ENCODE peak calls at places on chromosomes 16 and 17, in four cellular contexts. F, L, H and K are unnamed samples.

GRCh38 chr17:70168044-70168978 is 1.0 kb upstream of the KCNJ2 start:
- DNase-seq in F (peak; percentile 73), L (peak; percentile 69), H (peak; percentile 82), K (peak; percentile 36)

GRCh38 chr17:58329035-58329807 is 626 bp upstream of the TSPOAP1 start:
- DNase-seq in F (no peak), L (no peak), H (no peak), K (no peak)

GRCh38 chr17:75635610-75636202 is 2.5 kb downstream of the SMIM5 start:
- DNase-seq in F (no peak), L (no peak), H (no peak), K (no peak)

GRCh38 chr16:74623214-74623842 is 16.4 kb upstream of the GLG1 start:
- DNase-seq in F (peak; percentile 60), L (no peak), H (peak; percentile 63), K (no peak)

GRCh38 chr16:89564476-89565255 is 4.2 kb downstream of the RPL13 start:
- DNase-seq in F (peak; percentile 41), L (no peak), H (peak; percentile 33), K (no peak)

GRCh38 chr17:17527534-17527933 is 31.3 kb upstream of the RASD1 start:
- DNase-seq in F (no peak), L (no peak), H (no peak), K (no peak)

GRCh38 chr16:74372953-74373846 is 2.9 kb upstream of the NPIPB15 start:
- DNase-seq in F (no peak), L (no peak), H (no peak), K (no peak)

GRCh38 chr16:74034862-74035261 is 261.8 kb upstream of the PSMD7 start:
- DNase-seq in F (peak; percentile 39), L (no peak), H (peak; percentile 26), K (peak; percentile 2)

GRCh38 chr16:17304124-17304813 is 166.5 kb downstream of the XYLT1 start:
- DNase-seq in F (no peak), L (peak; percentile 92), H (peak; percentile 56), K (no peak)

GRCh38 chr16:87720411-87720810 is 45.4 kb downstream of the KLHDC4 start:
- DNase-seq in F (no peak), L (no peak), H (no peak), K (no peak)

GRCh38 chr17:51612692-51613091 is 352.3 kb downstream of the UTP18 start:
- DNase-seq in F (no peak), L (no peak), H (no peak), K (no peak)

GRCh38 chr17:17225901-17226300 is 11.1 kb downstream of the FLCN start:
- DNase-seq in F (no peak), L (no peak), H (no peak), K (no peak)

DNA sequence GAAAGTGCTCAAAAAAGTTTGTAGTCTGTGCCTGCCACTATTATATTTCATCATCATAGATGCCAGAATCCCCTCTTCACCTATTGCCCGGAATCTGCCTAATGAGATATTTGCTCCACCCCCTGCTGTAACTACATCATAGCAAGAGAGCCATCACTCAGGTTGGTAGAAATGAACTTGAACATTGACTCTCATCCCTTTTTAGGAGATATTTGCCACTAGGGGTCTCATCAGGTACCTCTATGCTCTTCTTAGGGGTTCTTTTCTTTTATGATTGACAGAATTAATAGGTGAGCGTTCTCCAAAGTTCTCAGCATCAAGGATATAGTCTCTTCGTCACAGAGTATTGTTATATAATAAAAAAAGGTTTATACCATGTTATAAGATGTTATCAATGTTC is 20.0 kb downstream of the ANKS4B start:
- DNase-seq in F (no peak), L (no peak), H (no peak), K (no peak)
- TF ChIP-seq CTCF in F (no peak), L (no peak), H (no peak), K (no peak)

GRCh38 chr17:54935487-54935886 is 33.0 kb downstream of the COX11 start:
- DNase-seq in F (no peak), L (no peak), H (no peak), K (no peak)
- TF ChIP-seq CTCF in F (no peak), L (no peak), H (no peak), K (no peak)

GRCh38 chr16:30843501-30843900 is 50.4 kb downstream of the BCL7C start:
- DNase-seq in F (no peak), L (no peak), H (no peak), K (no peak)
- TF ChIP-seq CTCF in F (no peak), L (no peak), H (no peak), K (no peak)

GRCh38 chr17:31631759-31632158 is 227.3 kb downstream of the COPRS start:
- DNase-seq in F (no peak), L (no peak), H (no peak), K (no peak)

GRCh38 chr17:31623990-31624389 is 232.5 kb downstream of the RAB11FIP4 start:
- DNase-seq in F (peak; percentile 25), L (no peak), H (no peak), K (no peak)

GRCh38 chr17:31627960-31628359 is 231.1 kb downstream of the COPRS start:
- DNase-seq in F (no peak), L (no peak), H (peak; percentile 10), K (no peak)

GRCh38 chr17:31629696-31630470 is 229.2 kb downstream of the COPRS start:
- DNase-seq in F (peak; percentile 68), L (no peak), H (peak; percentile 41), K (peak; percentile 93)
- TF ChIP-seq CTCF in F (no peak), L (no peak), H (no peak), K (no peak)

GRCh38 chr17:30333503-30334240 is at the start of gene TMIGD1:
- DNase-seq in F (peak; percentile 54), L (peak; percentile 53), H (peak; percentile 80), K (no peak)

GRCh38 chr17:30337393-30337999 is 3.6 kb upstream of the TMIGD1 start:
- DNase-seq in F (no peak), L (no peak), H (no peak), K (no peak)

GRCh38 chr17:30340957-30341356 is 7.1 kb upstream of the TMIGD1 start:
- DNase-seq in F (no peak), L (no peak), H (no peak), K (no peak)

GRCh38 chr17:30334421-30334820 is 564 bp upstream of the TMIGD1 start:
- DNase-seq in F (peak; percentile 11), L (no peak), H (no peak), K (no peak)

GRCh38 chr17:30336369-30337171 is 2.7 kb upstream of the TMIGD1 start:
- DNase-seq in F (peak; percentile 78), L (no peak), H (peak; percentile 75), K (no peak)
- TF ChIP-seq CTCF in F (peak; percentile 67), L (peak; percentile 37), H (peak; percentile 65), K (peak; percentile 29)

GRCh38 chr16:23155445-23156049 is 6.3 kb upstream of the USP31 start:
- DNase-seq in F (no peak), L (no peak), H (no peak), K (no peak)
- TF ChIP-seq CTCF in F (no peak), L (no peak), H (peak; percentile 27), K (peak; percentile 30)

GRCh38 chr16:72945611-72946010 is 102.3 kb downstream of the ZFHX3 start:
- DNase-seq in F (no peak), L (no peak), H (no peak), K (no peak)

GRCh38 chr16:72946474-72947194 is 101.3 kb downstream of the ZFHX3 start:
- DNase-seq in F (no peak), L (no peak), H (no peak), K (no peak)

GRCh38 chr16:72946063-72946462 is 101.9 kb downstream of the ZFHX3 start:
- DNase-seq in F (no peak), L (no peak), H (no peak), K (no peak)

GRCh38 chr16:72948238-72948559 is 99.7 kb downstream of the ZFHX3 start:
- DNase-seq in F (no peak), L (no peak), H (no peak), K (no peak)

GRCh38 chr16:72947379-72948237 is 100.3 kb downstream of the ZFHX3 start:
- DNase-seq in F (no peak), L (no peak), H (no peak), K (no peak)
- TF ChIP-seq CTCF in F (no peak), L (no peak), H (no peak), K (no peak)

DNA sequence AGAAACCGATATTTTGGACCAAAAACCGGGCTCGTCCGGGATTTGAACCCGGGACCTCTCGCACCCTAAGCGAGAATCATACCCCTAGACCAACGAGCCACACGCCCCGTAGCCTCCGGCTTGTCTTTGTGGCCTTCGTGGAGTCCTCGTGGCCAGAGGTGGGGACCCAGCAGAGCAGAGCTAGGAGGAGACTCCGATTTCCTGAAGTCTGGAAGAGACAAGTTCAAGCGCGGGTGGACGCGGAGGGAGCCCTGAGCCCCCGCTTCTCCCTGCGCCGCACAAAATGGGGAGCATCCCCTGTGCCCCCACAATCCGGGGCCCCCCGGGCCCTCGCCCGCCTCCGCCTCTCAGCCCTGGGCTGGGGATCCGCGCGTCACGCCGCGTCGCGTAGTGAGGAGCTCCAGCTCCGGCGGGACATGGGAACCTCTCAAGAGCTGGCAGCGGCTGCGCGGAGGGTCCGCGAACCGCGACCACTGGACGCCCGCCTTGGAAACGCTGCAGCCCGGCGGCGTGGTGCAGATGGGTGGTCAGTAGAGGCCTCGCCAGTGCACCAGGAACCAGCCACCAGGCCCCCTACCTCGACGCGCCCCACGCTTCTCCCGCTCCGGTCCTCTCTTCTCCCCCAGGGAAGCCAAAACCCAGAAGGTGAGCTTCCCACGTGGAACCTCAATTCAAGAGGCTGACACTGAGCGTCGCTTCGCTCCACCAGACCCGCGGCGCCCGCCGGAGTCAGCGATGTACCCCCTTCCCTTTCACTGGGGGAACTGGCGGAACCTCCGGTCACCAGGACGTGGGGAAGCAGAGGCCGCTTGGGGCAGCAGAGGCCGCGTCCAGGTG is 5.2 kb upstream of the OR1F1 start:
- DNase-seq in F (peak; percentile 72), L (no peak), H (peak; percentile 66), K (no peak)
- TF ChIP-seq CTCF in F (no peak), L (peak; percentile 5), H (peak; percentile 9), K (peak; percentile 38)

GRCh38 chr16:67378642-67379041 is 14.7 kb downstream of the TPPP3 start:
- DNase-seq in F (no peak), L (no peak), H (no peak), K (no peak)

GRCh38 chr16:67370686-67371085 is 22.6 kb downstream of the TPPP3 start:
- DNase-seq in F (no peak), L (no peak), H (no peak), K (no peak)

GRCh38 chr16:67375161-67375560 is 18.1 kb downstream of the TPPP3 start:
- DNase-seq in F (no peak), L (no peak), H (no peak), K (no peak)

DNA sequence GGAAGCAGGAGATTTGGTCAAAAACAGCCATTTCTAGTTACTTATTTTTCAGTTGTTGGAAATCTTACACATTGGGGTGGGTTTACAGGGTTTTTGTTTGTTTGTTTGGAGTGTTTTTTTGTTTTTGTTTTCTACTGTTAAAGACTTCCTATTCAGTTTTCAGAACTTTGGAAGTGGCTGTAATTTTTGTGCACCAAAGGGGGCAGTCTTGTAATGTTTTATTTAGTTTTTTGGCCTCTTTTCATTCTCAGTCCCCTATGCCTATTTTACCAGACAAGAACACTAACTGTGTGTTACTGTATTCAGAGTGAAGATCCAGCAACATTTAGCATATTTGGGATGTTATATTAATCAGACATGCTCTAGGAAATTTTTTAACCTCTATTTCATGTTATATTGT is 20.6 kb downstream of the TPPP3 start:
- DNase-seq in F (peak; percentile 30), L (no peak), H (peak; percentile 48), K (peak; percentile 11)
- TF ChIP-seq CTCF in F (peak; percentile 24), L (peak; percentile 36), H (peak; percentile 47), K (peak; percentile 52)